ENCODE peak calls at places on chromosomes 16 and 17, in six cellular contexts. P is cardiac fibroblast, Z is DND-41, Y is fibroblast of pulmonary artery, A is heart left ventricle, M is Calu3. X is an unnamed sample.
A peak's percentile ranks its signal among the peaks of the same experiment; 100 is the strongest.

GRCh38 chr17:50209472-50210248 is 8.2 kb upstream of the COL1A1 start:
- DNase-seq in P (peak; percentile 100), Z (no peak), Y (peak; percentile 99), A (peak; percentile 93), M (no peak), X (peak; percentile 99)

GRCh38 chr16:8752706-8753105 is 44.7 kb downstream of the TMEM186 start:
- DNase-seq in P (no peak), Z (no peak), Y (no peak), A (no peak), M (no peak), X (no peak)

GRCh38 chr17:58332720-58333395 is 4.3 kb upstream of the TSPOAP1 start:
- DNase-seq in P (no peak), Z (peak; percentile 96), Y (no peak), A (peak; percentile 58), M (no peak), X (no peak)

GRCh38 chr17:80605326-80606066 is 60.9 kb downstream of the RPTOR start:
- DNase-seq in P (no peak), Z (no peak), Y (no peak), A (no peak), M (peak; percentile 50), X (no peak)

GRCh38 chr16:88478115-88478514 is 25.0 kb downstream of the ZFPM1 start:
- DNase-seq in P (no peak), Z (peak; percentile 80), Y (no peak), A (no peak), M (no peak), X (no peak)

GRCh38 chr17:9356488-9356911 is 219.1 kb downstream of the STX8 start:
- DNase-seq in P (peak; percentile 20), Z (peak; percentile 10), Y (no peak), A (no peak), M (no peak), X (no peak)

GRCh38 chr17:13947499-13947898 is 121.8 kb upstream of the COX10 start:
- DNase-seq in P (no peak), Z (no peak), Y (no peak), A (no peak), M (no peak), X (no peak)

GRCh38 chr16:86087561-86088230 is 188.7 kb downstream of the IRF8 start:
- DNase-seq in P (no peak), Z (no peak), Y (no peak), A (no peak), M (no peak), X (no peak)

GRCh38 chr16:66751135-66751991 is at the start of gene DYNC1LI2:
- DNase-seq in P (peak; percentile 79), Z (peak; percentile 82), Y (peak; percentile 71), A (peak; percentile 91), M (peak; percentile 93), X (no peak)

GRCh38 chr17:10323812-10324610 is 48.8 kb downstream of the MYH13 start:
- DNase-seq in P (no peak), Z (no peak), Y (no peak), A (no peak), M (no peak), X (no peak)

GRCh38 chr16:87391324-87391949 is 699 bp upstream of the MAP1LC3B start:
- DNase-seq in P (peak; percentile 49), Z (no peak), Y (peak; percentile 31), A (peak; percentile 87), M (peak; percentile 63), X (no peak)

GRCh38 chr16:87368029-87368765 is 15.4 kb downstream of the FBXO31 start:
- DNase-seq in P (no peak), Z (no peak), Y (no peak), A (peak; percentile 52), M (no peak), X (no peak)

GRCh38 chr16:813204-813915 is 12.8 kb upstream of the GNG13 start:
- DNase-seq in P (peak; percentile 34), Z (no peak), Y (peak; percentile 24), A (no peak), M (peak; percentile 76), X (no peak)

DNA sequence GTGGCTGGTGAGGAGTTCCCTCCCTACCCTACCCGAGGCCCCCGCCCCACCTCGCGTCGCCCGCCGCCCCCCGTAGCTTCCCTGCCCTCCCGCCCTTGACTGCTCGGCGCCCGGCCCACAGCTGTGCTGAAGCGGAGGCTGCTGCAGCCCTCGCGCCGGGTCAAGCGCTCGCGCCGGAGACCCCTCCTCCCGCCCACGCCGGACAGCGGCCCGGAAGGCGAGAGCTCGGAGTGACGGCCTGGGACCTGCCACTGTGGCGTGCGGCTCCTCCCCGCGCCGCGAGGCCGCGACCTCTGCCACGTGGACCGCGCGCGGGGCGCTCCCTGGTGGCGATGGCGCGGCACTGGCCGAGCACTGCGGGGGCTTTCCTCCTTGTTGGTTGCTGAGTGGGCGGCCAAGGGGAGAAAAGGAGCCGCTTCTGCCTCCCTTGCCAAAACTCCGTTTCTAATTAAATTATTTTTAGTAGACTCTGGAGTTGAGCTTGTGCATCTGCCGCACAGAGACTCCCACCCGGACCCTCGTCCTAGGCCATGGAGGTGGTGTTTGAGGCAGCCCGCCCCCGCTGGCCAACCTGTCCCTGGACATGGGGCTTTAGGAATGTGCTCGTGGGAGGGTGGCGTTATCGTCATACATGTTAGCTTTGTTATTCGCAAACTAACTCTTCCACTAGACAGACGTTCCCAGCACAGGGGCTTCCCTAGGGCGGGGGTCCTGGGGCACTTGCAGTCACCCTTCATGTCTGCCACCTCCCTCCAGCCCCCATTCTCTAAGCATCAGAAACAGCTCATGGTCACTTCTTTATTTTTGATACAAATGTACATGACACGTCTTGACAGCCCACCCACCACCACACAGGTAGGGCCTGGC is 4.4 kb downstream of the TP53I13 start:
- DNase-seq in P (peak; percentile 68), Z (no peak), Y (peak; percentile 59), A (peak; percentile 89), M (no peak), X (no peak)
- TF ChIP-seq CTCF in P (peak; percentile 62), Z (peak; percentile 43), Y (peak; percentile 45), A (peak; percentile 85), M (no peak), X (peak; percentile 70)

GRCh38 chr16:23181506-23181905 is 1.0 kb upstream of the SCNN1G start:
- DNase-seq in P (no peak), Z (no peak), Y (no peak), A (no peak), M (no peak), X (no peak)

GRCh38 chr16:23183486-23183862 is 929 bp downstream of the SCNN1G start:
- DNase-seq in P (no peak), Z (no peak), Y (no peak), A (no peak), M (no peak), X (no peak)

GRCh38 chr16:23185661-23186060 is 3.1 kb downstream of the SCNN1G start:
- DNase-seq in P (no peak), Z (no peak), Y (no peak), A (no peak), M (no peak), X (no peak)

GRCh38 chr16:23182675-23183485 is at the start of gene SCNN1G:
- DNase-seq in P (no peak), Z (no peak), Y (no peak), A (peak; percentile 64), M (peak; percentile 14), X (no peak)

GRCh38 chr16:23182206-23182674 is 305 bp upstream of the SCNN1G start:
- DNase-seq in P (peak; percentile 61), Z (no peak), Y (peak; percentile 57), A (peak; percentile 87), M (peak; percentile 99), X (no peak)
- TF ChIP-seq CTCF in P (peak; percentile 54), Z (no peak), Y (peak; percentile 34), A (peak; percentile 94), M (peak; percentile 98), X (peak; percentile 85)

GRCh38 chr16:81729451-81729850 is 49.6 kb upstream of the PLCG2 start:
- DNase-seq in P (no peak), Z (peak; percentile 43), Y (no peak), A (no peak), M (no peak), X (no peak)
- TF ChIP-seq CTCF in P (no peak), Z (peak; percentile 62), Y (no peak), A (no peak), M (no peak), X (no peak)

DNA sequence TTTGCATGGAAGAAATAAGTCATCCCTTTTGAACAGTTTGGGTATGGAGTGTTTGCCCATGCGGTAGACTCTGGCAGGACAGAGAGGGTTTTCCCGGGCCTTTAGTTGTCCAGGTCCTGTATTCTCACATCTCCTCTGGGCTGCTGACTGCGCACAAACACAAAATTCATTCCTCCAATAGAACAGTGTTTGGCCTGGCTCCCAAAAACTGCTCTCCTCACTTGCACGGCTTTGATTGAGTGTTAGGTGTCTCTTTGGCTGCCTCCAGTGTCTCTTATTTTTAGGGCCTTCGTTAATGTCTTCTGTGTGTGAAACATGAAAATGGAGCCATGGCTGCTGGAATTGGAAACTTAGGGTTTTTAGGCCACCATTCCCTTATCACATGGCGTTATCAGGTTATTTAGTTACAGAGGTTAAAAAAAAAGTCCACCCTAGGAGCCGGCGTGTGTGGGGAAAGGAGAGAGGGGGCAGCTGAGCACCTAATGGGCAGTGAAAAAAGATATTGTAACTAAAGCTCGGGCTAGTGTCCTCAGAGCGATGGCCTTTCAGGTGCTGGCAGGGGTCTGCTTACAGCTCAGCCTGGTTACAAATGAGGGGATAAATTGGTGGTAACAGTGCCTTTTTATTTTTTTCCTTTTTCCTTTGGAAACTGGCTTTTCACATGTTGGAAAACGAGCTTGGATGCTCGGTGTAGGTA is 47.3 kb downstream of the PRKCA start:
- DNase-seq in P (no peak), Z (no peak), Y (no peak), A (no peak), M (no peak), X (no peak)
- TF ChIP-seq CTCF in P (no peak), Z (no peak), Y (no peak), A (no peak), M (no peak), X (no peak)